ENCODE peak calls at places on chromosomes 13 and 19, in six cellular contexts. O is neural progenitor cell, S is hepatocyte, J is uterus, P is tibial artery, Q is astrocyte. V is an unnamed sample. For H3K27me3, the result is how much of the 10 kb centered on the place peaks cover.

GRCh38 chr13:111623170-111623569 is 302.7 kb downstream of the TEX29 start:
- DNase-seq in O (no peak), S (no peak), J (no peak), P (no peak), Q (no peak), V (no peak)

GRCh38 chr19:50419580-50420035 is 870 bp downstream of the SPIB start:
- DNase-seq in O (no peak), S (peak), J (no peak), P (no peak), Q (no peak), V (no peak)

GRCh38 chr19:5369962-5370367 is 29.4 kb upstream of the PTPRS start:
- DNase-seq in O (peak), S (peak), J (no peak), P (no peak), Q (no peak), V (peak)

GRCh38 chr19:4972509-4973230 is 3.8 kb downstream of the KDM4B start:
- DNase-seq in O (no peak), S (no peak), J (no peak), P (no peak), Q (peak), V (no peak)

GRCh38 chr13:51257187-51257586 is 35.0 kb downstream of the FAM124A start:
- DNase-seq in O (no peak), S (no peak), J (no peak), P (no peak), Q (no peak), V (no peak)

GRCh38 chr13:32056316-32056715 is 24.7 kb downstream of the FRY start:
- DNase-seq in O (no peak), S (no peak), J (no peak), P (no peak), Q (no peak), V (no peak)

GRCh38 chr13:31538067-31539042 is 201.0 kb upstream of the RXFP2 start:
- DNase-seq in O (peak), S (peak), J (no peak), P (peak), Q (peak), V (no peak)

GRCh38 chr13:34028496-34029442 is 210.8 kb downstream of the RFC3 start:
- DNase-seq in O (no peak), S (no peak), J (no peak), P (no peak), Q (no peak), V (no peak)

GRCh38 chr19:32814046-32814445 is 55.5 kb downstream of the SLC7A9 start:
- DNase-seq in O (no peak), S (no peak), J (no peak), P (no peak), Q (no peak), V (peak)

GRCh38 chr13:101915333-101915732 is 462.9 kb downstream of the ITGBL1 start:
- DNase-seq in O (peak), S (no peak), J (no peak), P (no peak), Q (no peak), V (no peak)

GRCh38 chr19:3369337-3370213 is 3.2 kb downstream of the NFIC start:
- DNase-seq in O (peak), S (peak), J (peak), P (peak), Q (no peak), V (no peak)
- H3K27me3 ChIP-seq in O (half or more), S (half or more), J (under half), P (under half), Q (under half), V (under half)

DNA sequence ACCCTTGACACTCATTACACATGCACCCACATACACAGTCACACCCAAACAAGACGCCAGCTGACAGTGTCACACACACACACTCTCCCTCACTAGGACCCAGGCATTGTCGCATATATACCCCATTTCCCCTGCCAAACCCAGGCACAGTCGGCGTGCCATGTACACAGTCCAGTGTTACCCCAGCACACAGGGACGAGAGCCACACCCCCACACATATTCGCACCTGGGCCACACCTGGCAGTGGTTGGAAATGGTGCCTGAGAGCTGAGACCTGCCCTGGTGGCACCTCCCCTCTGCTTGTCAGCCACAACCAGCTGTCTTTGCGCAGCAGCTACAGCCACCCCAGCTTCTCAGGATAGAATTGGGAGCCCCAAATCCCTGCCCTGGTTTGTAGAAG is 9.0 kb downstream of the NFIX start:
- DNase-seq in O (no peak), S (no peak), J (no peak), P (no peak), Q (no peak), V (no peak)
- H3K27me3 ChIP-seq in O (half or more), S (half or more), J (under half), P (under half), Q (under half), V (under half)

DNA sequence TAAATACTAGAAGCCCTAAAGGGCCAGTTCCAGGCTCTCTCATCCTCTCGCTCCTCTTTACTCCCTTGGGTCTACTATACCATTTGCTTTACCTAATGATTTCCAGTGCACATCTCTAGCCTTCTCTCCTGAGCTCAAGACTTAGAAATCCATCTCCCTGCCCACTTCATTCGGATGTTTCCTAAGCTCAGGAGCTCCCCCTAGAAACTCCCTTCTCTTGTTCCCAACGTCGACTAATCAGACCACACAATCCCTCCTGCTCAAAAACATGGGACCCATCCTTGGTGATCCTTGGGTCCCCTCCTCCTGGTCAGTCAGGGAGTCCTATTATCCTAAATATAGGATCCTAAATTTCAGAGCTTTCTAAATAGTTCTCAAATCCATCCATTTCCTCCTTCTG is 21.1 kb upstream of the STK24 start:
- DNase-seq in O (peak), S (no peak), J (no peak), P (no peak), Q (no peak), V (no peak)
- H3K27me3 ChIP-seq in O (under half), S (under half), J (under half), P (under half), Q (under half), V (under half)

DNA sequence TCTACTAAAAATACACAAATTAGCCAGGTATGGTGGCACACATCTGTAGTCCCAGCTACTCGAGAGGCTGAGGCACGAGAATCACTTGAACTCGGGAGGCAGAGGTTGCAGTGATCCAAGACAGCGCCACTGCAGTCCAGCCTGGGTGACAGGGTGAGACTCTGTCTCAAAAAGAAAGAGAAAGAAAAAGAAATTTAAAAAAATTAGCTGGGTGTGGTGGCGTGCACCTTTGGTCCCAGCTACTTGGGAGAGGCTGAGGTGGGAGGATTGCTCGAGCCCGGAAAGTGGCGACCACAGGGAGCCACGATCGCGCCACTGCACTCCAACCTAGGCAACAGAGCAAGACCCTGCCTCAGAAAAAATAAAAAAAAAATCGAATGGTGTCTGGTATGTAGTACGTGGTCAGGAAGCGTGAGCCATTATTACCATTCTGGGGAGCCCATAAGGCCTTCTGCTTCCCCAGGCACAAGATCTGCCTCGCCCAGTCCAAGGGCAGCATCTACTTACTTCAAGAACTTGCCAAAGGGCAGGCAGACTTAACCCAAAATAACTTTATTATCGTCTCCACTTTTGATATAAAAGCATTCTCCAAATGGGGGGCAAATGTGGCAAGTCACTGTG is 12.4 kb downstream of the CCL25 start:
- DNase-seq in O (no peak), S (no peak), J (no peak), P (no peak), Q (no peak), V (no peak)
- H3K27me3 ChIP-seq in O (under half), S (under half), J (under half), P (under half), Q (under half), V (under half)

GRCh38 chr19:1817553-1818179 is 5.6 kb upstream of the ATP8B3 start:
- DNase-seq in O (no peak), S (no peak), J (no peak), P (no peak), Q (no peak), V (no peak)
- H3K27me3 ChIP-seq in O (under half), S (under half), J (under half), P (under half), Q (under half), V (under half)

GRCh38 chr19:42178791-42179500 is 38.5 kb downstream of the DEDD2 start:
- DNase-seq in O (no peak), S (no peak), J (no peak), P (no peak), Q (no peak), V (no peak)
- H3K27me3 ChIP-seq in O (half or more), S (half or more), J (under half), P (under half), Q (half or more), V (under half)

GRCh38 chr19:31352296-31352781 is 3.1 kb upstream of the TSHZ3 start:
- DNase-seq in O (peak), S (no peak), J (no peak), P (no peak), Q (no peak), V (no peak)

GRCh38 chr19:31354316-31354715 is 5.1 kb upstream of the TSHZ3 start:
- DNase-seq in O (no peak), S (no peak), J (no peak), P (no peak), Q (no peak), V (no peak)

GRCh38 chr19:31354919-31355318 is 5.7 kb upstream of the TSHZ3 start:
- DNase-seq in O (peak), S (no peak), J (no peak), P (no peak), Q (no peak), V (no peak)

GRCh38 chr19:31352782-31353651 is 3.8 kb upstream of the TSHZ3 start:
- DNase-seq in O (peak), S (no peak), J (no peak), P (no peak), Q (no peak), V (no peak)

GRCh38 chr19:31353826-31354225 is 4.6 kb upstream of the TSHZ3 start:
- DNase-seq in O (peak), S (no peak), J (no peak), P (no peak), Q (no peak), V (no peak)
- H3K27me3 ChIP-seq in O (half or more), S (half or more), J (under half), P (under half), Q (half or more), V (under half)

DNA sequence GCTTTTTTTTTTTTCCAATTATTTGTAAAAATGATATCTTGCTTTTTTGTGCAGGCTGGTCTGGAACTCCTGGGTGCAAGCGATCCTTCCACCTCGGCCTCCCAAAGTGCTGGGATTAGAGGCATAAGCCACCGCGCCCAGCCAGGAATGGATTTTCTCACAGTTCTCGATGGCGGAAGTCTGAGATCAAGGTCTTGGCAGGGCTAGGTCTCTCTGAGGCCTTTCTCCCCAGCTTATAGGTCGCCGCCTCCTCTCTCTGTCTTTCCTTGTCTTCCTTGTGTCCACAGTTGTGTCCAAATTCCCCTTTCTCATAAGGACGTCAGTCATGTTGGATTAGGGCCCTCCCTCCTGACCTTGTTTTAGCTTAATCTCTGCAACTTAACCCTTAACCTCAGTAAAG is 200.5 kb downstream of the UQCRFS1 start:
- DNase-seq in O (peak), S (no peak), J (no peak), P (no peak), Q (no peak), V (no peak)
- H3K27me3 ChIP-seq in O (under half), S (under half), J (under half), P (under half), Q (under half), V (under half)

DNA sequence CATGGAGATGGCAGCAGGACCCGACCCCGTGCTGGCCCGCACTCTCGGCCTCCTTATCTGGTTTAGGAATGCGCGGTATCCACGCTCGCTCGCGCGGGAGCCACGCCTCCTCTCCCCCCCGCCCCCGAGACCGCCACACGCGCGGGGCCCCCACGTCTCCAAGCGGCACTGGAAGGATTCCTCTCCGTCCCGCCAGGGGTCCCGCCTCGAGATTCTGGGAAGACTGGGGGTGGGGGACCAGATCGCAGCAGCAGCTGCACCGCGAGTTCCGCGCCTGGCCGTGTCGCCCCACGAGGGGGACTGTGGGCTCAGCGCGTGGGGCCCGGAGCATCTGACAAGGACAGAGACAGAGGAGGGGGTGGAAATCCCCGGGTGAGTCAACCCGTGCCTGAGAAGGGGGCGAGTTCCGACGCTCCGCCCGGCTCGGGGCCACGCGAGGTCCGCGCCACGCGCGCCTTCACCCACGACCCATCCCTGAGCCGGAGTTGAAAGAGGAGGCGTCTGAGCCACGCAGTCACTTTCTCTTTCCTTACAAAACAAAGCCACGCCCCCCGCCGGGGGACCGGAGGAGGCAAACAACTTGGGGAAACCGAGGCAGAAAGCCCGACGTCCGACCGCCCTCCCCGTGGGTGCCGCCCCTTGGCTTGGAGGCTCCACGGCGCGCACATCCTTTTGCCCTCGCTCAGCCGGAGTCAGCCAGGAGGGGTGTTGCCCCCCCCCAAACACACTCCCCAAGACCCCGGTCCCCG is 802 bp downstream of the S1PR2 start:
- DNase-seq in O (peak), S (peak), J (peak), P (peak), Q (no peak), V (no peak)
- H3K27me3 ChIP-seq in O (under half), S (under half), J (under half), P (under half), Q (under half), V (under half)

DNA sequence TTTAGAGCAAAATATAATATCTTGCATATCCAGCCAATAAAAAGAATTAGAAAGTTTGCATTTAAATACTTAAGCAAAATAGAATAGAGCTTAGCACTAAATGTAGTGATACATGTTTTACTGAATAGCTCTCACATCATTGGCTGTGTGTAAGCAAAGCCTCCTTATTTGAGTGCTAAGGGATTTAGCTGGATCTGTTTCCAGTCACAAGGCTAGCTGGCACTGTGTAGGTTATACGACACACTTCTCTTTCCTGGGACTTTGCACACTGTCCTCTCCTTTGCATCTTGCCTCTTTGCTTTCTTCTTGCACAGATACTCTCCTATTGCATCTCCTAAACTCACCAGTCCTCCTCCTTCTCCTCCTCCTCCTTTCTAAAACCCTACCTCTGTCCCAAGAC is 423.8 kb downstream of the KLF5 start:
- DNase-seq in O (no peak), S (no peak), J (no peak), P (no peak), Q (no peak), V (no peak)
- H3K27me3 ChIP-seq in O (under half), S (under half), J (under half), P (under half), Q (under half), V (under half)